ENCODE peak calls at places on chromosomes 12 and 14, in five cellular contexts. M is cardiac fibroblast, F is cardiac muscle cell, H is stomach, Q is GM12878. I is an unnamed sample.

GRCh38 chr12:90683871-90684270 is 271.1 kb downstream of the CCER1 start:
- DNase-seq in M (no peak), F (no peak), H (no peak), Q (no peak), I (no peak)

GRCh38 chr12:114678028-114678427 is 5.9 kb downstream of the TBX3 start:
- DNase-seq in M (no peak), F (no peak), H (no peak), Q (no peak), I (no peak)

GRCh38 chr14:35789651-35790050 is 19.4 kb downstream of the RALGAPA1 start:
- DNase-seq in M (no peak), F (no peak), H (no peak), Q (no peak), I (no peak)

GRCh38 chr12:132393245-132393795 is 63.9 kb upstream of the GALNT9 start:
- DNase-seq in M (no peak), F (no peak), H (no peak), Q (no peak), I (no peak)

GRCh38 chr12:76726626-76727025 is 37.3 kb upstream of the ZDHHC17 start:
- DNase-seq in M (no peak), F (no peak), H (no peak), Q (no peak), I (no peak)

GRCh38 chr12:117045175-117045997 is 53.8 kb downstream of the TESC start:
- DNase-seq in M (no peak), F (no peak), H (no peak), Q (no peak), I (no peak)

GRCh38 chr12:2637371-2637770 is 157.4 kb upstream of the FKBP4 start:
- DNase-seq in M (no peak), F (no peak), H (no peak), Q (no peak), I (no peak)

GRCh38 chr14:97726661-97727060 is 929.5 kb downstream of the VRK1 start:
- DNase-seq in M (no peak), F (no peak), H (no peak), Q (no peak), I (no peak)

GRCh38 chr14:63673882-63674497 is 32.3 kb upstream of the WDR89 start:
- DNase-seq in M (no peak), F (no peak), H (no peak), Q (no peak), I (no peak)

GRCh38 chr12:111766608-111767361 is at the start of gene ALDH2:
- DNase-seq in M (peak; percentile 71), F (peak; percentile 92), H (peak; percentile 83), Q (no peak), I (peak; percentile 47)

GRCh38 chr12:18747960-18748359 is 10.0 kb downstream of the CAPZA3 start:
- DNase-seq in M (peak; percentile 91), F (peak; percentile 65), H (no peak), Q (no peak), I (peak; percentile 95)

GRCh38 chr14:68293404-68293803 is 473.8 kb downstream of the RAD51B start:
- DNase-seq in M (no peak), F (no peak), H (no peak), Q (no peak), I (no peak)

GRCh38 chr14:63273717-63274673 is 44.7 kb downstream of the GPHB5 start:
- DNase-seq in M (peak; percentile 36), F (no peak), H (no peak), Q (no peak), I (peak; percentile 87)

GRCh38 chr12:26846419-26846818 is 13.4 kb upstream of the ITPR2 start:
- DNase-seq in M (no peak), F (no peak), H (no peak), Q (no peak), I (no peak)

GRCh38 chr14:99274346-99275221 is 2.6 kb upstream of the BCL11B start:
- DNase-seq in M (peak; percentile 83), F (peak; percentile 91), H (peak; percentile 29), Q (no peak), I (peak; percentile 32)

GRCh38 chr14:37592288-37593274 is 2.5 kb downstream of the FOXA1 start:
- DNase-seq in M (no peak), F (no peak), H (no peak), Q (no peak), I (no peak)

GRCh38 chr12:93824514-93825500 is 147.6 kb downstream of the CRADD start:
- DNase-seq in M (peak; percentile 45), F (peak; percentile 12), H (no peak), Q (no peak), I (peak; percentile 37)

GRCh38 chr12:28777603-28778365 is 371.3 kb upstream of the FAR2 start:
- DNase-seq in M (no peak), F (no peak), H (no peak), Q (no peak), I (no peak)

GRCh38 chr14:26191123-26191522 is 406.7 kb downstream of the NOVA1 start:
- DNase-seq in M (peak; percentile 22), F (peak; percentile 21), H (no peak), Q (no peak), I (peak; percentile 33)

GRCh38 chr12:114921796-114922195 is 237.8 kb upstream of the TBX3 start:
- DNase-seq in M (no peak), F (no peak), H (no peak), Q (no peak), I (no peak)

GRCh38 chr14:63203618-63204406 is 431 bp upstream of the RHOJ start:
- DNase-seq in M (peak; percentile 99), F (peak; percentile 45), H (peak; percentile 47), Q (no peak), I (peak; percentile 98)

GRCh38 chr12:132804426-132804861 is 24.2 kb downstream of the GOLGA3 start:
- DNase-seq in M (no peak), F (no peak), H (peak; percentile 68), Q (no peak), I (no peak)

GRCh38 chr12:51218607-51219161 is 822 bp upstream of the POU6F1 start:
- DNase-seq in M (no peak), F (peak; percentile 19), H (peak; percentile 65), Q (no peak), I (no peak)

GRCh38 chr12:49428652-49429549 is 61.6 kb downstream of the SPATS2 start:
- DNase-seq in M (peak; percentile 71), F (no peak), H (no peak), Q (peak; percentile 60), I (peak; percentile 72)

GRCh38 chr12:107296681-107297086 is 203.3 kb upstream of the CRY1 start:
- DNase-seq in M (no peak), F (no peak), H (no peak), Q (no peak), I (peak; percentile 53)

GRCh38 chr12:57534250-57534649 is 11.6 kb downstream of the MBD6 start:
- DNase-seq in M (no peak), F (no peak), H (no peak), Q (no peak), I (no peak)

GRCh38 chr12:78249578-78249977 is 418.9 kb downstream of the NAV3 start:
- DNase-seq in M (no peak), F (no peak), H (no peak), Q (no peak), I (no peak)

GRCh38 chr14:79436325-79436724 is 775.0 kb downstream of the DIO2 start:
- DNase-seq in M (no peak), F (no peak), H (no peak), Q (no peak), I (no peak)

GRCh38 chr14:70931008-70931407 is 23.7 kb downstream of the PCNX1 start:
- DNase-seq in M (no peak), F (no peak), H (no peak), Q (no peak), I (peak; percentile 15)

GRCh38 chr14:70934084-70934483 is 26.8 kb downstream of the PCNX1 start:
- DNase-seq in M (peak; percentile 70), F (no peak), H (no peak), Q (no peak), I (peak; percentile 72)

GRCh38 chr14:70935135-70935534 is 27.9 kb downstream of the PCNX1 start:
- DNase-seq in M (no peak), F (no peak), H (no peak), Q (no peak), I (no peak)

DNA sequence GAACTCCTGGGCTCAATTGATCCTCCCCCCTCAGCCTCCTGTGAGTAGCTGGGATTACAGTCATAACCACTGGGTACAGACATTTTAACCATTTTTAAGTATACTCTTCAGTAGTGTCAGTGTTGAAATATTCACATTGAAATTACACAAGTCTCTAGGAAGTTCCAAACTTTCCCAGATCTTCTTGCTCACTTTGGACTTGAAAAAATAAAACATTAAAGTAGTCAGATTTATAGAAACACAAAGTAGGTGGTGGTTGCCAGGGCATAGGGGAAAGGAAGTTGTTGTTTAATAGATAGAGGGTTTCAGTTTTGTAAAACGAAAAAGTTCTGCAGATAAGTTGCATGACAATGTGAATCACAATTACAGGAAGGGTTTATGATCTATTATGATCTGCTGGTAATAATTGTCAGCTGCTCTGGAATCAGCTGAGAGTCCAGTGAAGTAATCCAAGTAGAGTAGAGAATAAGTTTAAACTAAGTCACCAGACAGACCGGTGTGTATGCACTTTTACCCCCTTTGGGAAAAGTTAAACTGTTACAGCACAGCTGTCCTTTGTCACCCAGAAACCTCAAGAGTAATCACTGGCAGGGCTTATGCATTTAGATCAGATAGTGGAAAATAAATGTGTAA is 27.4 kb downstream of the PCNX1 start:
- DNase-seq in M (peak; percentile 60), F (no peak), H (no peak), Q (peak; percentile 34), I (peak; percentile 68)
- H3K4me3 ChIP-seq in M (no peak overlapping the region), F (no peak overlapping the region), H (no peak overlapping the region), Q (peak overlapping the region; percentile 38), I (no peak overlapping the region)

GRCh38 chr14:106094654-106095189 is 568.3 kb downstream of the TMEM121 start:
- DNase-seq in M (no peak), F (no peak), H (peak; percentile 27), Q (no peak), I (no peak)
- TF ChIP-seq CTCF in M (peak; percentile 11), F (no peak), H (no peak), Q (no peak), I (no peak)

GRCh38 chr14:56579345-56580316 is at the start of gene TMEM260:
- DNase-seq in M (peak; percentile 93), F (peak; percentile 90), H (peak; percentile 87), Q (peak; percentile 73), I (peak; percentile 90)

GRCh38 chr14:56580317-56580711 is 716 bp downstream of the TMEM260 start:
- DNase-seq in M (no peak), F (no peak), H (no peak), Q (no peak), I (no peak)

GRCh38 chr14:56585461-56586084 is 6.0 kb downstream of the TMEM260 start:
- DNase-seq in M (no peak), F (no peak), H (no peak), Q (no peak), I (no peak)

DNA sequence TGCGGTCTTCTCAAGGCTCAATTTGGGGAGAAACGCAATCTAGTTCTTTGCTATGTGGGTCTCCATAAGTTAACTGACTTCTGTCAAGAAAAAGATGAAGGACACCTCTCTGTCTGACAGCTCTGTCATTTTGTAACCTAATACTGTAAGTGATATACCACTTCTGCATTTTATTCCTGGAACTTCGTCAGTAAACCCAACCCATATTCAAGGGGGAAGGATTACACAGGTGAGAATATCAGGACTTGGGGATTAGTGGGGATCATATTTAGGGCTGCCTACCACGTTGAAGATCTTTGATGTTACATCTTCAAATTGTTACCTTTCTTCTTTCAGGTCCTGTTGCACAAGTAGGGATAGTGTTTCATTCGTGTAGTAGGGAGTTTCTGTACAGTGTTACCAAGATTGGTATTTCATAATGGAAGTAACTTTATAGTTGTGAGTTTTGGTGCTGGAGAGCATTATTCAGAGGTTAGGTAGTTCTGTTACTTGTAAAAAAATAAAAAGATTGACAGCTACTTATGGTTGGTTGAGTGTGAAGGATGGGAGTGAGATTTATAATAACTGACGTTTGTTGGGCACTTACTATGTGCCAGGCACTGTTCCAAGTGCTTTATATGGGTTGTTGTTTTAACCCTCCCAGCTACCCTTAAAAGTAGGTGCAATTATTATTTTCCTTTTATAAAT is 1.6 kb downstream of the TMEM260 start:
- DNase-seq in M (no peak), F (no peak), H (no peak), Q (no peak), I (no peak)
- H3K4me3 ChIP-seq in M (no peak overlapping the region), F (peak overlapping the region; percentile 94), H (peak overlapping the region; percentile 94), Q (peak overlapping the region; percentile 82), I (peak overlapping the region; percentile 99)

GRCh38 chr12:6582196-6582595 is 14.1 kb upstream of the NOP2 start:
- DNase-seq in M (no peak), F (no peak), H (no peak), Q (no peak), I (no peak)
- TF ChIP-seq CTCF in M (no peak), F (peak; percentile 15), H (no peak), Q (peak; percentile 14), I (peak; percentile 14)